ENCODE peak calls at places on chromosomes 1 and 21, in six cellular contexts. P is CD8-positive, alpha-beta memory T cell; Q is Peyer's patch; L is aorta; T is PC-9; C is kidney. E is an unnamed sample.

GRCh38 chr1:116708255-116708900 is 40.8 kb upstream of the IGSF3 start:
- DNase-seq in L (no peak), C (no peak), P (no peak), Q (no peak), T (peak; percentile 42), E (no peak)

GRCh38 chr1:16162163-16162822 is 6.4 kb upstream of the EPHA2 start:
- DNase-seq in Q (peak; percentile 61), L (peak; percentile 73), C (peak; percentile 74), T (no peak), P (peak; percentile 74), E (peak; percentile 72)

GRCh38 chr1:29152046-29152805 is 28.5 kb upstream of the TMEM200B start:
- DNase-seq in P (no peak), T (no peak), Q (no peak), C (no peak), L (no peak), E (no peak)

GRCh38 chr21:36209626-36210171 is 53.1 kb downstream of the DOP1B start:
- DNase-seq in Q (peak; percentile 50), C (no peak), T (peak; percentile 52), P (peak; percentile 59), L (no peak), E (peak; percentile 17)

GRCh38 chr1:53348491-53349368 is 20.9 kb upstream of the LRP8 start:
- DNase-seq in L (peak; percentile 70), T (no peak), P (no peak), Q (no peak), C (peak; percentile 71), E (no peak)

GRCh38 chr1:186152227-186152944 is 222.7 kb downstream of the TPR start:
- DNase-seq in Q (no peak), T (peak; percentile 86), L (no peak), P (no peak), C (no peak), E (no peak)

GRCh38 chr1:109630081-109630880 is 10.6 kb downstream of the AMPD2 start:
- DNase-seq in L (no peak), P (peak; percentile 63), T (no peak), C (peak; percentile 76), Q (peak; percentile 46), E (no peak)

GRCh38 chr1:74611887-74612286 is 61.7 kb downstream of the ERICH3 start:
- DNase-seq in C (no peak), P (no peak), T (no peak), Q (no peak), L (no peak), E (no peak)

GRCh38 chr1:37307907-37308570 is 166.3 kb upstream of the ZC3H12A start:
- DNase-seq in P (no peak), Q (no peak), C (peak; percentile 22), L (peak; percentile 51), T (no peak), E (no peak)

GRCh38 chr21:15400905-15401304 is 328.9 kb upstream of the USP25 start:
- DNase-seq in T (no peak), Q (no peak), C (no peak), P (no peak), L (no peak), E (no peak)

GRCh38 chr1:186183970-186184628 is 191.0 kb downstream of the TPR start:
- DNase-seq in P (no peak), Q (no peak), T (no peak), L (no peak), C (no peak), E (no peak)

GRCh38 chr1:156838972-156839371 is 19.9 kb downstream of the INSRR start:
- DNase-seq in T (peak; percentile 27), P (peak; percentile 63), Q (peak; percentile 29), C (peak; percentile 52), L (no peak), E (no peak)

GRCh38 chr1:109804660-109805059 is 40.9 kb upstream of the EPS8L3 start:
- DNase-seq in T (no peak), Q (no peak), P (no peak), L (peak; percentile 13), C (no peak), E (no peak)

GRCh38 chr1:208040714-208041393 is 129.9 kb upstream of the CD34 start:
- DNase-seq in L (no peak), P (no peak), C (no peak), T (no peak), Q (no peak), E (no peak)

DNA sequence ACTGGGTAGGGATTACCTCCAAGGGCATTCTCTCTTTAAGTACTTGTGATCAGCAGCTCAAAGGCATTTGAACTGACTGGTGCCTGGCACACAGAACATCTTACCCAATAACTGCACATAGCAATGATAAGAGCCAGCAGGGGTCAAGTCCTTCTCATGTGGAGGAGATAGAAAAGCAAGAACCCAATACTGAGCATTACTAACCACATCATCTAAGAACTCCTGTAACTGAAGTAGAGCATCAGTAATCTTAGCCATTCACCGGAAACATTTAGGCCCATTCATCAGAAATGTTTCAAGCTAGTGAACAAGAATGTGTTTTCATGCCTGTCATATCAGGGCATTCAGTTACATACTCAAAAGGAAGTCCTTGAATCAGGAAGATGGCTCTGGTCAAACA is 33.6 kb upstream of the THEM4 start:
- DNase-seq in P (no peak), Q (no peak), T (no peak), C (no peak), L (no peak), E (no peak)
- H3K4me1 ChIP-seq in P (peaks cover 26% of the 10 kb centered on the region), Q (peaks cover 6% of the 10 kb centered on the region), T (peaks cover 78% of the 10 kb centered on the region), C (peaks cover 20% of the 10 kb centered on the region), L (peaks cover 5% of the 10 kb centered on the region), E (peaks cover 17% of the 10 kb centered on the region)

DNA sequence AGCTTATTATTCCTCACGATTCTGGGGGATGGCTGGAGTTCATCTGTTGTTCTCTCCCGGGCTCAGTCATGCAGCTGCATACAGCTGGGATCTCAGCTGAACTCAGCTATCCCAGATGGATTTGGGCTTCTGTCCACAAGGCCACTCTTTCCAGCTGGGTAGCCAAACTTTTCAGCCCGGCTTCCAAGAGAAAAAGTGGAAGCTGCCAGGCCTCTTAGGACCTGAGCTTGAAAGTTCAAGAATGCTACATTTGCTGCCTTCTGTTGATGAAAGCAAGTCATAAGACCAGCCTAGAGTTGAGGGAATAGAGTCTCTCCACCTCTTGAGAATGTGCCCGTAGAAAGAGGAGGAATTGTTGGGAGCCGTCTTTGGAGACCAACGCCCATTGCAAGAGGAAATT is 95.3 kb downstream of the C1orf21 start:
- DNase-seq in T (no peak), Q (peak; percentile 22), P (no peak), L (no peak), C (no peak), E (no peak)
- H3K4me1 ChIP-seq in T (peaks cover 33% of the 10 kb centered on the region), Q (no peaks in the 10 kb centered on the region), P (no peaks in the 10 kb centered on the region), L (no peaks in the 10 kb centered on the region), C (peaks cover 4% of the 10 kb centered on the region), E (no peaks in the 10 kb centered on the region)

GRCh38 chr1:234309243-234309597 is 64.0 kb upstream of the COA6 start:
- DNase-seq in Q (no peak), T (no peak), P (no peak), L (no peak), C (no peak), E (no peak)

GRCh38 chr1:234313171-234313570 is 60.1 kb upstream of the COA6 start:
- DNase-seq in Q (no peak), L (no peak), C (no peak), T (no peak), P (no peak), E (no peak)

GRCh38 chr1:234309598-234310459 is 63.4 kb upstream of the COA6 start:
- DNase-seq in T (peak; percentile 67), Q (peak; percentile 50), C (no peak), P (peak; percentile 80), L (no peak), E (no peak)

GRCh38 chr1:234310460-234310817 is 62.8 kb upstream of the COA6 start:
- DNase-seq in T (no peak), L (no peak), P (no peak), C (no peak), Q (no peak), E (no peak)

GRCh38 chr1:234311414-234311813 is 61.8 kb upstream of the COA6 start:
- DNase-seq in C (no peak), L (no peak), Q (no peak), P (no peak), T (no peak), E (no peak)
- H3K4me1 ChIP-seq in C (no peaks in the 10 kb centered on the region), L (no peaks in the 10 kb centered on the region), Q (no peaks in the 10 kb centered on the region), P (peaks cover 38% of the 10 kb centered on the region), T (peaks cover 13% of the 10 kb centered on the region), E (peaks cover 6% of the 10 kb centered on the region)

GRCh38 chr1:55213029-55213884 is 1.9 kb downstream of the USP24 start:
- DNase-seq in Q (no peak), C (no peak), T (no peak), P (peak; percentile 52), L (no peak), E (no peak)

GRCh38 chr1:55214903-55215193 is 316 bp downstream of the USP24 start:
- DNase-seq in C (peak; percentile 85), P (no peak), T (peak; percentile 51), Q (peak; percentile 23), L (peak; percentile 81), E (no peak)

GRCh38 chr1:55213885-55214213 is 1.3 kb downstream of the USP24 start:
- DNase-seq in P (no peak), L (no peak), T (no peak), Q (peak; percentile 52), C (no peak), E (no peak)

GRCh38 chr1:55215194-55216021 is at the start of gene USP24:
- DNase-seq in T (peak; percentile 87), C (peak; percentile 94), Q (peak; percentile 76), L (peak; percentile 92), P (peak; percentile 89), E (peak; percentile 76)

DNA sequence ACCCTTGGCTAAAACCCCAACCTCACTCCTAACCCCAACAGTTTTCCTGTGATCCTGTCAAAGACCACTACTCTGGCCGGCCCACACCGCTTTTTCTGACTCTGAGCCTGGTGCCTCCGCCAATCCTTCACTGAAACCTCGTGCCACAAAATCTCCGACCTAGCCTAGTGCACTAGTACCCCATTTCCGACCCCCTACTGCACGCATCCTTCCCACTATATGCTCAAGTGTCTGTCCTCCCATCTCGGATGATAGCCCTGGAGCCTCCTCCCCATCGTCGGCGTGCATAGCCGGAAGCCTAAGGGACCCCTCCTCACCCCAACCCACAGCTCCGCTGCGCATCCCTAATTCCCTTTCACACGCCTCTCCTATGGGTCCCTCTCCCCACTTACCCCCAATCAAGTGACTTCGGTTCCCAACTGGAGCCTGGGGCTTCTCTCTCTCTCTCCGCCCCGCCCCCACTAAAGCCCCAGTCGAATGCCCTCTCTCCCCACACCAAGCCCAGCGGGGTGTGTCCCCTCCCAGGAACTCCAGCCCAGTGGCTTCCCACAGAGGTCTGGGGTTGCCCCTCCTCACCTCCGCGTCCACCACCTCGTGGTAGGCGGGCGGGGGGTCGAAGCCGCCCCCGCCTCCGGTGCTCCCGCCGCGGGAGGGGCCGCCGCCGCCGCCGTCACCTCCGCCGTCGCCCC is 806 bp downstream of the USP24 start:
- DNase-seq in P (peak; percentile 68), C (peak; percentile 89), T (peak; percentile 61), Q (peak; percentile 74), L (peak; percentile 83), E (peak; percentile 22)
- H3K4me1 ChIP-seq in P (peaks cover 72% of the 10 kb centered on the region), C (peaks cover 5% of the 10 kb centered on the region), T (peaks cover 64% of the 10 kb centered on the region), Q (peaks cover 6% of the 10 kb centered on the region), L (no peaks in the 10 kb centered on the region), E (peaks cover 40% of the 10 kb centered on the region)

DNA sequence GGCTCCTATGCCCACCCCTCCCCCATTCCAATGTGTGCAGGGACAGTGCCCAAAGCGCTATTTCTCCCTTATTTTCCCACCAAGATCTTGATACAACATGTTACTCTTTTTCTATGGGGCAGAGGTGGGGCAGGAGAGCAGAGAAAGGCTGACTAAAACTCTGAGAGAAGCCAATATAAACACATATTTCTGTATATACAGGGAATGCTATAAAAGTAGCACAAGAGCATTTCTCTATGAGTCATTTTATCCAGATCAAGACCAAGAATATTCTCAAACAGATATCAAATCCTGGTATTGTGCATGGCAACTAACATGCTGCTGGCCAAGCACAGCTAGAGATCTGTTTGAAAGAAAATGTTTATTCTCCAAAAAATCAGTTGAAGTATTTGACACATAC is 7.3 kb downstream of the WDR26 start:
- DNase-seq in C (no peak), L (no peak), T (no peak), Q (no peak), P (no peak), E (no peak)
- H3K4me1 ChIP-seq in C (peaks cover 7% of the 10 kb centered on the region), L (peaks cover 2% of the 10 kb centered on the region), T (peaks cover 22% of the 10 kb centered on the region), Q (no peaks in the 10 kb centered on the region), P (peaks cover 29% of the 10 kb centered on the region), E (peaks cover 11% of the 10 kb centered on the region)